ENCODE peak calls at places on chromosomes 6 and 20, in four cellular contexts. H, P, R and A are unnamed samples.

GRCh38 chr20:33053291-33054106 is at the start of gene BPIFB3:
- DNase-seq in H (no peak), P (no peak), R (no peak), A (no peak)

GRCh38 chr20:62704341-62704948 is 4.2 kb upstream of the NTSR1 start:
- DNase-seq in H (peak), P (no peak), R (peak), A (no peak)

GRCh38 chr20:63740070-63740500 is 509 bp downstream of the SLC2A4RG start:
- DNase-seq in H (peak), P (peak), R (peak), A (no peak)

GRCh38 chr20:56440346-56441007 is 27.9 kb upstream of the RTF2 start:
- DNase-seq in H (no peak), P (peak), R (no peak), A (no peak)

GRCh38 chr20:3158968-3159431 is 665 bp downstream of the FASTKD5 start:
- DNase-seq in H (peak), P (peak), R (no peak), A (peak)

GRCh38 chr20:56111951-56112730 is 106.8 kb upstream of the CBLN4 start:
- DNase-seq in H (no peak), P (no peak), R (no peak), A (no peak)

GRCh38 chr20:50992336-50992732 is 30.6 kb downstream of the KCNG1 start:
- DNase-seq in H (no peak), P (no peak), R (no peak), A (no peak)

GRCh38 chr6:56803594-56803993 is 151.3 kb upstream of the BEND6 start:
- DNase-seq in H (peak), P (no peak), R (no peak), A (no peak)

GRCh38 chr6:156687875-156688549 is 89.2 kb upstream of the ARID1B start:
- DNase-seq in H (no peak), P (peak), R (no peak), A (no peak)

GRCh38 chr20:37567671-37568588 is 40.3 kb upstream of the BLCAP start:
- DNase-seq in H (no peak), P (no peak), R (no peak), A (no peak)

GRCh38 chr6:165220030-165220429 is 89.4 kb downstream of the C6orf118 start:
- DNase-seq in H (no peak), P (no peak), R (no peak), A (no peak)

GRCh38 chr6:149055195-149055899 is 262.2 kb upstream of the TAB2 start:
- DNase-seq in H (no peak), P (no peak), R (no peak), A (no peak)

GRCh38 chr6:88967891-88968290 is 4.5 kb upstream of the RNGTT start:
- DNase-seq in H (no peak), P (no peak), R (no peak), A (no peak)

GRCh38 chr20:58162976-58163375 is 65.5 kb downstream of the ANKRD60 start:
- DNase-seq in H (no peak), P (no peak), R (no peak), A (no peak)

GRCh38 chr20:4225778-4226177 is 210.4 kb upstream of the RNF24 start:
- DNase-seq in H (peak), P (no peak), R (peak), A (no peak)

GRCh38 chr6:6968731-6969552 is 138.8 kb upstream of the RREB1 start:
- DNase-seq in H (no peak), P (no peak), R (no peak), A (no peak)

GRCh38 chr20:61534346-61534745 is 282.3 kb downstream of the CDH4 start:
- DNase-seq in H (no peak), P (no peak), R (no peak), A (no peak)